ENCODE peak calls at places on chromosome 22, in four cellular contexts. One of them, this sample, is unnamed.

GRCh38 chr22:49701380-49702067 is 126.1 kb downstream of the BRD1 start:
- DNase-seq in G401: no peak
- DNase-seq in A549: no peak
- DNase-seq in hippocampal formation: no peak
- DNase-seq in this sample: no peak

GRCh38 chr22:41481131-41481830 is 12.4 kb downstream of the ACO2 start:
- DNase-seq in hippocampal formation: no peak
- DNase-seq in A549: no peak
- DNase-seq in G401: peak
- DNase-seq in this sample: peak

GRCh38 chr22:40426671-40427070 is 56.3 kb downstream of the SGSM3 start:
- DNase-seq in A549: no peak
- DNase-seq in hippocampal formation: peak
- DNase-seq in G401: no peak
- DNase-seq in this sample: no peak

GRCh38 chr22:38239101-38239761 is 33.6 kb downstream of the TMEM184B start:
- DNase-seq in hippocampal formation: peak
- DNase-seq in G401: no peak
- DNase-seq in A549: peak
- DNase-seq in this sample: no peak

GRCh38 chr22:45966892-45967365 is 10.0 kb downstream of the WNT7B start:
- DNase-seq in A549: no peak
- DNase-seq in G401: no peak
- DNase-seq in hippocampal formation: no peak
- DNase-seq in this sample: no peak

GRCh38 chr22:49403102-49403501 is 424.6 kb downstream of the BRD1 start:
- DNase-seq in G401: no peak
- DNase-seq in A549: no peak
- DNase-seq in hippocampal formation: no peak
- DNase-seq in this sample: no peak

GRCh38 chr22:45426387-45426786 is 12.9 kb downstream of the RIBC2 start:
- DNase-seq in hippocampal formation: no peak
- DNase-seq in G401: no peak
- DNase-seq in A549: no peak
- DNase-seq in this sample: no peak

GRCh38 chr22:37465721-37466120 is 20.5 kb downstream of the MFNG start:
- DNase-seq in A549: no peak
- DNase-seq in G401: no peak
- DNase-seq in hippocampal formation: no peak
- DNase-seq in this sample: no peak

GRCh38 chr22:31083923-31084810 is 3.0 kb downstream of the SMTN start:
- DNase-seq in hippocampal formation: no peak
- DNase-seq in G401: no peak
- DNase-seq in A549: no peak
- DNase-seq in this sample: no peak

GRCh38 chr22:38697055-38697980 is 3.4 kb downstream of the JOSD1 start:
- DNase-seq in A549: no peak
- DNase-seq in hippocampal formation: no peak
- DNase-seq in G401: peak
- DNase-seq in this sample: no peak

GRCh38 chr22:20206709-20207215 is 55.9 kb upstream of the CCDC188 start:
- DNase-seq in A549: no peak
- DNase-seq in hippocampal formation: no peak
- DNase-seq in G401: no peak
- DNase-seq in this sample: no peak

GRCh38 chr22:17712441-17712840 is 61.8 kb downstream of the BID start:
- DNase-seq in A549: no peak
- DNase-seq in hippocampal formation: no peak
- DNase-seq in G401: no peak
- DNase-seq in this sample: no peak

GRCh38 chr22:46043339-46043738 is 66.4 kb upstream of the WNT7B start:
- DNase-seq in A549: no peak
- DNase-seq in hippocampal formation: no peak
- DNase-seq in G401: no peak
- DNase-seq in this sample: no peak

GRCh38 chr22:23538502-23538860 is 41.6 kb downstream of the IGLL1 start:
- DNase-seq in G401: no peak
- DNase-seq in hippocampal formation: no peak
- DNase-seq in A549: no peak
- DNase-seq in this sample: no peak

GRCh38 chr22:43891360-43892182 is at the start of gene PNPLA5:
- DNase-seq in G401: no peak
- DNase-seq in A549: no peak
- DNase-seq in hippocampal formation: no peak
- DNase-seq in this sample: no peak

GRCh38 chr22:42872821-42873220 is 15.7 kb upstream of the ARFGAP3 start:
- DNase-seq in hippocampal formation: no peak
- DNase-seq in G401: no peak
- DNase-seq in A549: no peak
- DNase-seq in this sample: no peak

GRCh38 chr22:19035474-19036228 is 86.6 kb downstream of the DGCR2 start:
- DNase-seq in G401: no peak
- DNase-seq in hippocampal formation: no peak
- DNase-seq in A549: no peak
- DNase-seq in this sample: no peak

GRCh38 chr22:45197606-45198462 is 34.1 kb downstream of the NUP50 start:
- DNase-seq in A549: no peak
- DNase-seq in G401: no peak
- DNase-seq in hippocampal formation: no peak
- DNase-seq in this sample: no peak

GRCh38 chr22:46610345-46610744 is 9.8 kb upstream of the GRAMD4 start:
- DNase-seq in G401: no peak
- DNase-seq in hippocampal formation: no peak
- DNase-seq in A549: no peak
- DNase-seq in this sample: no peak

GRCh38 chr22:20258584-20259335 is 9.4 kb downstream of the RTN4R start:
- DNase-seq in G401: no peak
- DNase-seq in hippocampal formation: no peak
- DNase-seq in A549: no peak
- DNase-seq in this sample: no peak

GRCh38 chr22:30193031-30193794 is 53.3 kb downstream of the LIF start:
- DNase-seq in hippocampal formation: no peak
- DNase-seq in G401: no peak
- DNase-seq in A549: no peak
- DNase-seq in this sample: no peak

GRCh38 chr22:25829808-25830777 is 88.1 kb downstream of the MYO18B start:
- DNase-seq in G401: no peak
- DNase-seq in A549: no peak
- DNase-seq in hippocampal formation: no peak
- DNase-seq in this sample: no peak

GRCh38 chr22:42353883-42354727 is 78.1 kb downstream of the NFAM1 start:
- DNase-seq in A549: no peak
- DNase-seq in G401: peak
- DNase-seq in hippocampal formation: no peak
- DNase-seq in this sample: peak

GRCh38 chr22:47138898-47139789 is 376.7 kb downstream of the TBC1D22A start:
- DNase-seq in A549: no peak
- DNase-seq in G401: no peak
- DNase-seq in hippocampal formation: no peak
- DNase-seq in this sample: no peak

GRCh38 chr22:21590809-21591641 is 23.5 kb downstream of the UBE2L3 start:
- DNase-seq in hippocampal formation: no peak
- DNase-seq in A549: no peak
- DNase-seq in G401: peak
- DNase-seq in this sample: no peak

GRCh38 chr22:48204296-48204695 is 1441.8 kb downstream of the TBC1D22A start:
- DNase-seq in G401: no peak
- DNase-seq in A549: no peak
- DNase-seq in hippocampal formation: no peak
- DNase-seq in this sample: no peak

GRCh38 chr22:23762866-23763578 is at the start of gene C22orf15:
- DNase-seq in A549: no peak
- DNase-seq in hippocampal formation: peak
- DNase-seq in G401: no peak
- DNase-seq in this sample: no peak

This sample was measured in cerebellum.